ENCODE peak calls at places on chromosomes 16 and 17, in four cellular contexts. One of them, this sample, is unnamed.

GRCh38 chr17:64296246-64296645 is 33.2 kb upstream of the TEX2 start:
- DNase-seq in CD4-positive, CD25-positive, alpha-beta regulatory T cell: no peak
- DNase-seq in CD4-positive, alpha-beta T cell: no peak
- DNase-seq in spleen: no peak
- DNase-seq in this sample: no peak

GRCh38 chr17:63275318-63275967 is 170.7 kb downstream of the CYB561 start:
- DNase-seq in spleen: no peak
- DNase-seq in CD4-positive, CD25-positive, alpha-beta regulatory T cell: no peak
- DNase-seq in CD4-positive, alpha-beta T cell: no peak
- DNase-seq in this sample: no peak

GRCh38 chr16:47806309-47806847 is 345.2 kb downstream of the PHKB start:
- DNase-seq in CD4-positive, alpha-beta T cell: no peak
- DNase-seq in spleen: no peak
- DNase-seq in CD4-positive, CD25-positive, alpha-beta regulatory T cell: no peak
- DNase-seq in this sample: no peak

GRCh38 chr17:71496552-71496951 is 624.3 kb upstream of the SOX9 start:
- DNase-seq in CD4-positive, alpha-beta T cell: no peak
- DNase-seq in spleen: no peak
- DNase-seq in CD4-positive, CD25-positive, alpha-beta regulatory T cell: no peak
- DNase-seq in this sample: no peak

GRCh38 chr17:42182927-42183734 is 2.1 kb downstream of the HCRT start:
- DNase-seq in CD4-positive, CD25-positive, alpha-beta regulatory T cell: no peak
- DNase-seq in CD4-positive, alpha-beta T cell: no peak
- DNase-seq in spleen: no peak
- DNase-seq in this sample: peak

GRCh38 chr16:83336630-83337029 is 471.1 kb upstream of the HSBP1 start:
- DNase-seq in CD4-positive, alpha-beta T cell: no peak
- DNase-seq in CD4-positive, CD25-positive, alpha-beta regulatory T cell: no peak
- DNase-seq in spleen: no peak
- DNase-seq in this sample: no peak

GRCh38 chr16:67987460-67988160 is 7.3 kb upstream of the DPEP3 start:
- DNase-seq in CD4-positive, CD25-positive, alpha-beta regulatory T cell: no peak
- DNase-seq in spleen: no peak
- DNase-seq in CD4-positive, alpha-beta T cell: no peak
- DNase-seq in this sample: no peak

GRCh38 chr17:41962768-41963434 is 3.7 kb upstream of the CNP start:
- DNase-seq in CD4-positive, alpha-beta T cell: peak
- DNase-seq in CD4-positive, CD25-positive, alpha-beta regulatory T cell: peak
- DNase-seq in spleen: peak
- DNase-seq in this sample: peak

GRCh38 chr16:88287219-88287618 is 95.5 kb upstream of the ZNF469 start:
- DNase-seq in CD4-positive, alpha-beta T cell: no peak
- DNase-seq in spleen: no peak
- DNase-seq in CD4-positive, CD25-positive, alpha-beta regulatory T cell: no peak
- DNase-seq in this sample: no peak

GRCh38 chr17:31580331-31581021 is 189.0 kb downstream of the RAB11FIP4 start:
- DNase-seq in spleen: no peak
- DNase-seq in CD4-positive, alpha-beta T cell: no peak
- DNase-seq in CD4-positive, CD25-positive, alpha-beta regulatory T cell: no peak
- DNase-seq in this sample: no peak

GRCh38 chr17:53628011-53628410 is 194.7 kb upstream of the KIF2B start:
- DNase-seq in CD4-positive, alpha-beta T cell: no peak
- DNase-seq in spleen: no peak
- DNase-seq in CD4-positive, CD25-positive, alpha-beta regulatory T cell: no peak
- DNase-seq in this sample: no peak

GRCh38 chr16:19135896-19136438 is 22.2 kb downstream of the ITPRIPL2 start:
- DNase-seq in CD4-positive, CD25-positive, alpha-beta regulatory T cell: no peak
- DNase-seq in CD4-positive, alpha-beta T cell: no peak
- DNase-seq in spleen: no peak
- DNase-seq in this sample: no peak

GRCh38 chr17:10195090-10195489 is 3.3 kb downstream of the GAS7 start:
- DNase-seq in spleen: no peak
- DNase-seq in CD4-positive, CD25-positive, alpha-beta regulatory T cell: no peak
- DNase-seq in CD4-positive, alpha-beta T cell: no peak
- DNase-seq in this sample: no peak

GRCh38 chr16:53530046-53530445 is 27.0 kb upstream of the AKTIP start:
- DNase-seq in CD4-positive, alpha-beta T cell: no peak
- DNase-seq in spleen: peak
- DNase-seq in CD4-positive, CD25-positive, alpha-beta regulatory T cell: no peak
- DNase-seq in this sample: no peak

GRCh38 chr17:32912218-32912897 is 15.6 kb upstream of the TMEM98 start:
- DNase-seq in spleen: no peak
- DNase-seq in CD4-positive, CD25-positive, alpha-beta regulatory T cell: no peak
- DNase-seq in CD4-positive, alpha-beta T cell: no peak
- DNase-seq in this sample: no peak

GRCh38 chr17:6914711-6915110 is 81.1 kb upstream of the ALOX12 start:
- DNase-seq in CD4-positive, alpha-beta T cell: no peak
- DNase-seq in spleen: no peak
- DNase-seq in CD4-positive, CD25-positive, alpha-beta regulatory T cell: no peak
- DNase-seq in this sample: no peak

GRCh38 chr16:26070595-26071170 is 378.9 kb downstream of the HS3ST4 start:
- DNase-seq in CD4-positive, alpha-beta T cell: no peak
- DNase-seq in CD4-positive, CD25-positive, alpha-beta regulatory T cell: no peak
- DNase-seq in spleen: no peak
- DNase-seq in this sample: no peak

GRCh38 chr17:75914643-75915265 is 10.1 kb upstream of the MRPL38 start:
- DNase-seq in CD4-positive, alpha-beta T cell: no peak
- DNase-seq in CD4-positive, CD25-positive, alpha-beta regulatory T cell: no peak
- DNase-seq in spleen: no peak
- DNase-seq in this sample: peak

GRCh38 chr16:75265911-75266701 is 14.7 kb upstream of the BCAR1 start:
- DNase-seq in spleen: no peak
- DNase-seq in CD4-positive, CD25-positive, alpha-beta regulatory T cell: no peak
- DNase-seq in CD4-positive, alpha-beta T cell: no peak
- DNase-seq in this sample: peak

GRCh38 chr17:44607836-44608690 is 48.2 kb upstream of the MEIOC start:
- DNase-seq in CD4-positive, CD25-positive, alpha-beta regulatory T cell: no peak
- DNase-seq in spleen: no peak
- DNase-seq in CD4-positive, alpha-beta T cell: no peak
- DNase-seq in this sample: no peak

GRCh38 chr17:32142038-32142856 is at the start of gene RHOT1:
- DNase-seq in spleen: peak
- DNase-seq in CD4-positive, alpha-beta T cell: peak
- DNase-seq in CD4-positive, CD25-positive, alpha-beta regulatory T cell: peak
- DNase-seq in this sample: peak

GRCh38 chr17:731943-732787 is at the start of gene TLCD3A:
- DNase-seq in spleen: peak
- DNase-seq in CD4-positive, CD25-positive, alpha-beta regulatory T cell: peak
- DNase-seq in CD4-positive, alpha-beta T cell: peak
- DNase-seq in this sample: no peak

GRCh38 chr16:83037102-83037501 is 410.3 kb downstream of the CDH13 start:
- DNase-seq in CD4-positive, CD25-positive, alpha-beta regulatory T cell: no peak
- DNase-seq in CD4-positive, alpha-beta T cell: no peak
- DNase-seq in spleen: no peak
- DNase-seq in this sample: no peak

GRCh38 chr16:89565506-89566372 is 5.3 kb downstream of the RPL13 start:
- DNase-seq in CD4-positive, CD25-positive, alpha-beta regulatory T cell: no peak
- DNase-seq in spleen: peak
- DNase-seq in CD4-positive, alpha-beta T cell: no peak
- DNase-seq in this sample: peak

GRCh38 chr17:67210915-67211314 is 34.1 kb downstream of the HELZ start:
- DNase-seq in CD4-positive, CD25-positive, alpha-beta regulatory T cell: no peak
- DNase-seq in CD4-positive, alpha-beta T cell: no peak
- DNase-seq in spleen: no peak
- DNase-seq in this sample: no peak

GRCh38 chr17:33227911-33228310 is 65.2 kb downstream of the ASIC2 start:
- DNase-seq in CD4-positive, CD25-positive, alpha-beta regulatory T cell: no peak
- DNase-seq in spleen: no peak
- DNase-seq in CD4-positive, alpha-beta T cell: no peak
- DNase-seq in this sample: no peak

GRCh38 chr17:28982191-28982793 is 23.5 kb downstream of the SEZ6 start:
- DNase-seq in CD4-positive, CD25-positive, alpha-beta regulatory T cell: peak
- DNase-seq in spleen: peak
- DNase-seq in CD4-positive, alpha-beta T cell: peak
- DNase-seq in this sample: no peak

GRCh38 chr16:87927195-87927562 is 9.2 kb downstream of the CA5A start:
- DNase-seq in spleen: no peak
- DNase-seq in CD4-positive, alpha-beta T cell: no peak
- DNase-seq in CD4-positive, CD25-positive, alpha-beta regulatory T cell: no peak
- DNase-seq in this sample: no peak

GRCh38 chr16:24839347-24839972 is 6.3 kb upstream of the SLC5A11 start:
- DNase-seq in spleen: no peak
- DNase-seq in CD4-positive, CD25-positive, alpha-beta regulatory T cell: no peak
- DNase-seq in CD4-positive, alpha-beta T cell: no peak
- DNase-seq in this sample: no peak

GRCh38 chr16:24838554-24839266 is 7.1 kb upstream of the SLC5A11 start:
- DNase-seq in CD4-positive, alpha-beta T cell: no peak
- DNase-seq in spleen: no peak
- DNase-seq in CD4-positive, CD25-positive, alpha-beta regulatory T cell: no peak
- DNase-seq in this sample: peak

GRCh38 chr16:24834459-24835335 is 11.1 kb upstream of the SLC5A11 start:
- DNase-seq in CD4-positive, CD25-positive, alpha-beta regulatory T cell: no peak
- DNase-seq in CD4-positive, alpha-beta T cell: no peak
- DNase-seq in spleen: no peak
- DNase-seq in this sample: no peak

GRCh38 chr16:24836836-24837235 is 8.9 kb upstream of the SLC5A11 start:
- DNase-seq in CD4-positive, CD25-positive, alpha-beta regulatory T cell: no peak
- DNase-seq in spleen: no peak
- DNase-seq in CD4-positive, alpha-beta T cell: no peak
- DNase-seq in this sample: no peak

GRCh38 chr16:24837969-24838368 is 7.8 kb upstream of the SLC5A11 start:
- DNase-seq in CD4-positive, CD25-positive, alpha-beta regulatory T cell: no peak
- DNase-seq in spleen: no peak
- DNase-seq in CD4-positive, alpha-beta T cell: no peak
- DNase-seq in this sample: no peak
- H3K27ac ChIP-seq in CD4-positive, CD25-positive, alpha-beta regulatory T cell: no peak
- H3K27ac ChIP-seq in spleen: no peak
- H3K27ac ChIP-seq in CD4-positive, alpha-beta T cell: no peak
- H3K27ac ChIP-seq in this sample: peak

GRCh38 chr17:17137731-17138585 is 68.2 kb downstream of the PLD6 start:
- DNase-seq in CD4-positive, CD25-positive, alpha-beta regulatory T cell: no peak
- DNase-seq in CD4-positive, alpha-beta T cell: no peak
- DNase-seq in spleen: no peak
- DNase-seq in this sample: no peak

GRCh38 chr17:17141279-17141678 is 64.9 kb downstream of the PLD6 start:
- DNase-seq in spleen: no peak
- DNase-seq in CD4-positive, alpha-beta T cell: no peak
- DNase-seq in CD4-positive, CD25-positive, alpha-beta regulatory T cell: no peak
- DNase-seq in this sample: no peak

GRCh38 chr17:17140590-17140980 is 65.5 kb downstream of the PLD6 start:
- DNase-seq in CD4-positive, CD25-positive, alpha-beta regulatory T cell: no peak
- DNase-seq in spleen: no peak
- DNase-seq in CD4-positive, alpha-beta T cell: no peak
- DNase-seq in this sample: no peak

GRCh38 chr17:17141860-17142552 is 64.1 kb downstream of the PLD6 start:
- DNase-seq in CD4-positive, CD25-positive, alpha-beta regulatory T cell: peak
- DNase-seq in spleen: no peak
- DNase-seq in CD4-positive, alpha-beta T cell: peak
- DNase-seq in this sample: peak

DNA sequence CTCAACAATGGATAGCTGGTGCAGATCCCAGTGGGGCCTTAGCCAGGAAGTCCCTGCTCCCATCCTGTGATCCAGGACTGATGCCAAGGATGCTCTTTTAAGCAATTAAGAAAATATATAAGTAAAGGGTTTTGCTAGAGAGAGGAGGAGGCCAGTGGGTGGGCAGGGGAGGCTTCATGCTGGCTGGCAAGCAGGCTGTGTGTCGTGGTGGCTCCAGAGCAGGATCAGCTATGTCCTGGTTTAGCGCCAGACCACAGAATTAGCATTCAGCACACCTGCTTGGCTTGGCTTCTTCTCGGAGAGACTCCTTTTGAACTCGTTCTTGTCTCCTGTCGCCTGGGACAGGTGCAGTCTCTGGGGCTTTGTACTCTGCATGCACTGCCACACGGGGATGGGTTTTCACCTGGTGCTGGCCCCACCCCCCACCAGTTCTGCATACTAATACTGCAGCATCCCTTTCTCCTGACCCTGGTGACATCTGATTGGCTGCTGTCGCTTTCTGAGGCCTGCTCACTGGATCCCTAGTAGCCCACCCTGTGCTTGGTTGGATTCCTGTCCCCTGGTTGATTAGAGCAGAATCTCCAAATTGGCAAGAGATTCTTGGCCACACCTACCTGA is 66.1 kb downstream of the PLD6 start:
- DNase-seq in CD4-positive, alpha-beta T cell: no peak
- DNase-seq in CD4-positive, CD25-positive, alpha-beta regulatory T cell: no peak
- DNase-seq in spleen: no peak
- DNase-seq in this sample: no peak
- H3K27ac ChIP-seq in CD4-positive, alpha-beta T cell: no peak
- H3K27ac ChIP-seq in CD4-positive, CD25-positive, alpha-beta regulatory T cell: no peak
- H3K27ac ChIP-seq in spleen: no peak
- H3K27ac ChIP-seq in this sample: peak

GRCh38 chr17:48843172-48843900 is 12.5 kb downstream of the CALCOCO2 start:
- DNase-seq in CD4-positive, CD25-positive, alpha-beta regulatory T cell: no peak
- DNase-seq in spleen: no peak
- DNase-seq in CD4-positive, alpha-beta T cell: no peak
- DNase-seq in this sample: no peak
- H3K27ac ChIP-seq in CD4-positive, CD25-positive, alpha-beta regulatory T cell: no peak
- H3K27ac ChIP-seq in spleen: peak
- H3K27ac ChIP-seq in CD4-positive, alpha-beta T cell: no peak
- H3K27ac ChIP-seq in this sample: peak

GRCh38 chr16:49625311-49626035 is 230.4 kb downstream of the ZNF423 start:
- DNase-seq in CD4-positive, alpha-beta T cell: no peak
- DNase-seq in CD4-positive, CD25-positive, alpha-beta regulatory T cell: no peak
- DNase-seq in spleen: peak
- DNase-seq in this sample: no peak
- H3K27ac ChIP-seq in CD4-positive, alpha-beta T cell: no peak
- H3K27ac ChIP-seq in CD4-positive, CD25-positive, alpha-beta regulatory T cell: no peak
- H3K27ac ChIP-seq in spleen: no peak
- H3K27ac ChIP-seq in this sample: no peak

DNA sequence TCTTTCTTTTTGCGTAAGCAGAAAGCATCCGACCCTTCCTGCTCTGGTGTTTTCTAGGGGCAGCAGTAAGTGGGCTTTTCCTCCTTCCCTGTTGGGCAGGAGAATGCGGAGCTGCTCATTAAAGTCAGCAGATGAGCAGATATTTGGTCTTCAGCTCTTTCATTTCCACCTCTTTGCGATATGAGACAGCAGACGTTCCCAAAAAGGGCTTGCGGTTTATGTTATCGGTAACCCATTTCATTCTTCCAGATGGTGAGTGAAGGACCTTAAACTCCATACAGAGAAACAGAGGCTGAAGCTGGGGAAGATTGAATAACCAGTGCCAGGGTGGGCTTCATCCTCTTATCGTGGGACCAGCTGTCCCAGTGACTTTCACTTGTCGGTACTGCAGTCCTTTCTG is 40.7 kb downstream of the KSR1 start:
- DNase-seq in CD4-positive, CD25-positive, alpha-beta regulatory T cell: no peak
- DNase-seq in CD4-positive, alpha-beta T cell: no peak
- DNase-seq in spleen: no peak
- DNase-seq in this sample: no peak
- H3K27ac ChIP-seq in CD4-positive, CD25-positive, alpha-beta regulatory T cell: no peak
- H3K27ac ChIP-seq in CD4-positive, alpha-beta T cell: no peak
- H3K27ac ChIP-seq in spleen: no peak
- H3K27ac ChIP-seq in this sample: no peak

DNA sequence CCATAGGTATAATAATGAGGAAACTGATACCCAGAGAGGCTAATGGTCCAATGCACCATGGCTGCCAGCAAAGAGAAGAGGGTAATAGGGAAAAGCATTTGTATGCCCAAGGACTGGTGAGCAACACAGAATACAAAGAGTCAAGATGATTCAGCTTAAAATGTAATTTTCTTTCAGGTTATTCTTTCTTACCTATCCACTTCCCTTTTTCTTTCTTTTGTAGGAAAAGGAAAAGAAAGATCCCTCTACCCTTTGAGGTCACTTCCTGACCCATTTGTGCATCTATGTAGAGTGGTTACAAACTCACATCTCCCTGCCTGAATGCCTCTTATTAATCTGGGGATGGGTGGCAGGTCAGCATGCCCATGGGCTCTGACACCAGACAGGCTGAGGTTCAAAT is 3.5 kb upstream of the PLCG2 start:
- DNase-seq in spleen: no peak
- DNase-seq in CD4-positive, CD25-positive, alpha-beta regulatory T cell: no peak
- DNase-seq in CD4-positive, alpha-beta T cell: no peak
- DNase-seq in this sample: no peak
- H3K27ac ChIP-seq in spleen: no peak
- H3K27ac ChIP-seq in CD4-positive, CD25-positive, alpha-beta regulatory T cell: no peak
- H3K27ac ChIP-seq in CD4-positive, alpha-beta T cell: no peak
- H3K27ac ChIP-seq in this sample: no peak